ENCODE peak calls at places on chromosomes 16 and 17, in four cellular contexts. One of them, this sample, is unnamed.

GRCh38 chr16:54742436-54742835 is 188.2 kb upstream of the IRX5 start:
- DNase-seq in activated CD8-positive, alpha-beta memory T cell treated with anti-CD3 and anti-CD28 coated beads for 4 hours: no peak
- DNase-seq in substantia nigra: no peak
- DNase-seq in non-pigmented ciliary epithelial cell: no peak
- DNase-seq in this sample: no peak

GRCh38 chr17:57557793-57558681 is 187.1 kb downstream of the CCDC182 start:
- DNase-seq in non-pigmented ciliary epithelial cell: no peak
- DNase-seq in substantia nigra: no peak
- DNase-seq in activated CD8-positive, alpha-beta memory T cell treated with anti-CD3 and anti-CD28 coated beads for 4 hours: no peak
- DNase-seq in this sample: no peak

GRCh38 chr16:1713933-1714332 is 7.9 kb downstream of the MAPK8IP3 start:
- DNase-seq in activated CD8-positive, alpha-beta memory T cell treated with anti-CD3 and anti-CD28 coated beads for 4 hours: no peak
- DNase-seq in substantia nigra: no peak
- DNase-seq in non-pigmented ciliary epithelial cell: no peak
- DNase-seq in this sample: no peak

GRCh38 chr17:56594528-56595418 is 1.3 kb downstream of the NOG start:
- DNase-seq in substantia nigra: no peak
- DNase-seq in activated CD8-positive, alpha-beta memory T cell treated with anti-CD3 and anti-CD28 coated beads for 4 hours: no peak
- DNase-seq in non-pigmented ciliary epithelial cell: no peak
- DNase-seq in this sample: no peak

GRCh38 chr17:51046527-51047384 is 73.9 kb downstream of the SPAG9 start:
- DNase-seq in activated CD8-positive, alpha-beta memory T cell treated with anti-CD3 and anti-CD28 coated beads for 4 hours: no peak
- DNase-seq in substantia nigra: peak; percentile 78
- DNase-seq in non-pigmented ciliary epithelial cell: peak; percentile 93
- DNase-seq in this sample: peak; percentile 47

GRCh38 chr17:64118452-64118979 is 11.4 kb downstream of the ERN1 start:
- DNase-seq in activated CD8-positive, alpha-beta memory T cell treated with anti-CD3 and anti-CD28 coated beads for 4 hours: no peak
- DNase-seq in substantia nigra: no peak
- DNase-seq in non-pigmented ciliary epithelial cell: no peak
- DNase-seq in this sample: no peak

GRCh38 chr16:81261049-81261648 is 22.7 kb downstream of the BCO1 start:
- DNase-seq in non-pigmented ciliary epithelial cell: no peak
- DNase-seq in activated CD8-positive, alpha-beta memory T cell treated with anti-CD3 and anti-CD28 coated beads for 4 hours: no peak
- DNase-seq in substantia nigra: no peak
- DNase-seq in this sample: no peak

GRCh38 chr16:83420206-83420760 is 387.5 kb upstream of the HSBP1 start:
- DNase-seq in substantia nigra: no peak
- DNase-seq in non-pigmented ciliary epithelial cell: no peak
- DNase-seq in activated CD8-positive, alpha-beta memory T cell treated with anti-CD3 and anti-CD28 coated beads for 4 hours: no peak
- DNase-seq in this sample: no peak

GRCh38 chr17:1490643-1491405 is 1.7 kb downstream of the MYO1C start:
- DNase-seq in substantia nigra: no peak
- DNase-seq in non-pigmented ciliary epithelial cell: no peak
- DNase-seq in activated CD8-positive, alpha-beta memory T cell treated with anti-CD3 and anti-CD28 coated beads for 4 hours: peak; percentile 26
- DNase-seq in this sample: no peak

GRCh38 chr17:17186051-17186450 is 20.1 kb downstream of the PLD6 start:
- DNase-seq in non-pigmented ciliary epithelial cell: no peak
- DNase-seq in activated CD8-positive, alpha-beta memory T cell treated with anti-CD3 and anti-CD28 coated beads for 4 hours: no peak
- DNase-seq in substantia nigra: no peak
- DNase-seq in this sample: no peak

GRCh38 chr17:34465756-34466155 is 102.7 kb upstream of the CCL1 start:
- DNase-seq in activated CD8-positive, alpha-beta memory T cell treated with anti-CD3 and anti-CD28 coated beads for 4 hours: no peak
- DNase-seq in non-pigmented ciliary epithelial cell: no peak
- DNase-seq in substantia nigra: no peak
- DNase-seq in this sample: no peak

GRCh38 chr16:77732241-77732946 is 10.1 kb downstream of the NUDT7 start:
- DNase-seq in substantia nigra: no peak
- DNase-seq in activated CD8-positive, alpha-beta memory T cell treated with anti-CD3 and anti-CD28 coated beads for 4 hours: no peak
- DNase-seq in non-pigmented ciliary epithelial cell: peak; percentile 80
- DNase-seq in this sample: no peak

GRCh38 chr17:38357488-38358123 is 6.0 kb downstream of the SOCS7 start:
- DNase-seq in activated CD8-positive, alpha-beta memory T cell treated with anti-CD3 and anti-CD28 coated beads for 4 hours: no peak
- DNase-seq in substantia nigra: no peak
- DNase-seq in non-pigmented ciliary epithelial cell: no peak
- DNase-seq in this sample: no peak

GRCh38 chr17:43532581-43532980 is 13.6 kb downstream of the ETV4 start:
- DNase-seq in activated CD8-positive, alpha-beta memory T cell treated with anti-CD3 and anti-CD28 coated beads for 4 hours: no peak
- DNase-seq in non-pigmented ciliary epithelial cell: no peak
- DNase-seq in substantia nigra: no peak
- DNase-seq in this sample: no peak

GRCh38 chr16:4800290-4801041 is 2.0 kb downstream of the ROGDI start:
- DNase-seq in non-pigmented ciliary epithelial cell: no peak
- DNase-seq in activated CD8-positive, alpha-beta memory T cell treated with anti-CD3 and anti-CD28 coated beads for 4 hours: no peak
- DNase-seq in substantia nigra: peak; percentile 81
- DNase-seq in this sample: peak; percentile 28

GRCh38 chr17:2892305-2892971 is 96.2 kb downstream of the RAP1GAP2 start:
- DNase-seq in activated CD8-positive, alpha-beta memory T cell treated with anti-CD3 and anti-CD28 coated beads for 4 hours: no peak
- DNase-seq in substantia nigra: no peak
- DNase-seq in non-pigmented ciliary epithelial cell: peak; percentile 13
- DNase-seq in this sample: no peak

GRCh38 chr17:77490361-77491183 is 349.8 kb downstream of the SEC14L1 start:
- DNase-seq in substantia nigra: no peak
- DNase-seq in non-pigmented ciliary epithelial cell: no peak
- DNase-seq in activated CD8-positive, alpha-beta memory T cell treated with anti-CD3 and anti-CD28 coated beads for 4 hours: no peak
- DNase-seq in this sample: no peak

GRCh38 chr17:43456029-43456428 is 27.7 kb upstream of the DHX8 start:
- DNase-seq in activated CD8-positive, alpha-beta memory T cell treated with anti-CD3 and anti-CD28 coated beads for 4 hours: no peak
- DNase-seq in substantia nigra: no peak
- DNase-seq in non-pigmented ciliary epithelial cell: no peak
- DNase-seq in this sample: no peak

GRCh38 chr17:9668532-9668931 is 23.2 kb downstream of the USP43 start:
- DNase-seq in non-pigmented ciliary epithelial cell: peak; percentile 65
- DNase-seq in substantia nigra: no peak
- DNase-seq in activated CD8-positive, alpha-beta memory T cell treated with anti-CD3 and anti-CD28 coated beads for 4 hours: no peak
- DNase-seq in this sample: no peak